ENCODE peak calls at places on chromosomes 16 and 17, in six cellular contexts. One of them, this sample, is unnamed.

GRCh38 chr17:10197721-10198508 is 491 bp downstream of the GAS7 start:
- DNase-seq in suprapubic skin: no peak
- DNase-seq in endothelial cell of umbilical vein: no peak
- DNase-seq in stomach: no peak
- DNase-seq in transverse colon: no peak
- DNase-seq in upper lobe of left lung: no peak
- DNase-seq in this sample: no peak

GRCh38 chr17:53629188-53629587 is 193.5 kb upstream of the KIF2B start:
- DNase-seq in suprapubic skin: no peak
- DNase-seq in endothelial cell of umbilical vein: no peak
- DNase-seq in stomach: no peak
- DNase-seq in transverse colon: no peak
- DNase-seq in upper lobe of left lung: no peak
- DNase-seq in this sample: no peak

GRCh38 chr16:56852968-56853367 is 12.0 kb upstream of the SLC12A3 start:
- DNase-seq in suprapubic skin: no peak
- DNase-seq in endothelial cell of umbilical vein: no peak
- DNase-seq in stomach: no peak
- DNase-seq in transverse colon: no peak
- DNase-seq in upper lobe of left lung: no peak
- DNase-seq in this sample: no peak

GRCh38 chr17:49703557-49704277 is 4.0 kb downstream of the SLC35B1 start:
- DNase-seq in suprapubic skin: no peak
- DNase-seq in endothelial cell of umbilical vein: peak; percentile 51
- DNase-seq in stomach: no peak
- DNase-seq in transverse colon: peak; percentile 16
- DNase-seq in upper lobe of left lung: peak; percentile 70
- DNase-seq in this sample: no peak

GRCh38 chr17:39756376-39757079 is 18.8 kb downstream of the GRB7 start:
- DNase-seq in suprapubic skin: no peak
- DNase-seq in endothelial cell of umbilical vein: no peak
- DNase-seq in stomach: no peak
- DNase-seq in transverse colon: no peak
- DNase-seq in upper lobe of left lung: peak; percentile 15
- DNase-seq in this sample: no peak

GRCh38 chr16:25311039-25311438 is 53.4 kb upstream of the ZKSCAN2 start:
- DNase-seq in suprapubic skin: no peak
- DNase-seq in endothelial cell of umbilical vein: no peak
- DNase-seq in stomach: no peak
- DNase-seq in transverse colon: no peak
- DNase-seq in upper lobe of left lung: no peak
- DNase-seq in this sample: no peak

GRCh38 chr16:68642436-68643064 is 2.6 kb upstream of the CDH3 start:
- DNase-seq in suprapubic skin: no peak
- DNase-seq in endothelial cell of umbilical vein: peak; percentile 12
- DNase-seq in stomach: no peak
- DNase-seq in transverse colon: no peak
- DNase-seq in upper lobe of left lung: peak; percentile 49
- DNase-seq in this sample: no peak

GRCh38 chr16:87391324-87391949 is 699 bp upstream of the MAP1LC3B start:
- DNase-seq in suprapubic skin: peak; percentile 88
- DNase-seq in endothelial cell of umbilical vein: no peak
- DNase-seq in stomach: peak; percentile 58
- DNase-seq in transverse colon: peak; percentile 65
- DNase-seq in upper lobe of left lung: peak; percentile 75
- DNase-seq in this sample: no peak

GRCh38 chr16:29805232-29806095 is 865 bp upstream of the MAZ start:
- DNase-seq in suprapubic skin: peak; percentile 99
- DNase-seq in endothelial cell of umbilical vein: peak; percentile 97
- DNase-seq in stomach: peak; percentile 98
- DNase-seq in transverse colon: peak; percentile 98
- DNase-seq in upper lobe of left lung: peak; percentile 98
- DNase-seq in this sample: peak; percentile 98

GRCh38 chr17:29176500-29177351 is 3.5 kb downstream of the MYO18A start:
- DNase-seq in suprapubic skin: no peak
- DNase-seq in endothelial cell of umbilical vein: peak; percentile 45
- DNase-seq in stomach: peak; percentile 92
- DNase-seq in transverse colon: peak; percentile 82
- DNase-seq in upper lobe of left lung: peak; percentile 81
- DNase-seq in this sample: no peak

GRCh38 chr16:78576941-78577340 is 477.5 kb downstream of the WWOX start:
- DNase-seq in suprapubic skin: no peak
- DNase-seq in endothelial cell of umbilical vein: no peak
- DNase-seq in stomach: no peak
- DNase-seq in transverse colon: no peak
- DNase-seq in upper lobe of left lung: no peak
- DNase-seq in this sample: no peak

GRCh38 chr16:20331635-20332034 is 4.3 kb upstream of the GP2 start:
- DNase-seq in suprapubic skin: no peak
- DNase-seq in endothelial cell of umbilical vein: no peak
- DNase-seq in stomach: no peak
- DNase-seq in transverse colon: no peak
- DNase-seq in upper lobe of left lung: no peak
- DNase-seq in this sample: no peak

GRCh38 chr17:2337811-2338657 is 733 bp downstream of the SGSM2 start:
- DNase-seq in suprapubic skin: no peak
- DNase-seq in endothelial cell of umbilical vein: peak; percentile 73
- DNase-seq in stomach: peak; percentile 79
- DNase-seq in transverse colon: peak; percentile 76
- DNase-seq in upper lobe of left lung: peak; percentile 78
- DNase-seq in this sample: peak; percentile 58

GRCh38 chr17:19812407-19812806 is 55.3 kb downstream of the ULK2 start:
- DNase-seq in suprapubic skin: no peak
- DNase-seq in endothelial cell of umbilical vein: peak; percentile 38
- DNase-seq in stomach: no peak
- DNase-seq in transverse colon: no peak
- DNase-seq in upper lobe of left lung: no peak
- DNase-seq in this sample: no peak

GRCh38 chr17:72438783-72439182 is 318.0 kb downstream of the SOX9 start:
- DNase-seq in suprapubic skin: no peak
- DNase-seq in endothelial cell of umbilical vein: no peak
- DNase-seq in stomach: no peak
- DNase-seq in transverse colon: no peak
- DNase-seq in upper lobe of left lung: no peak
- DNase-seq in this sample: no peak

GRCh38 chr17:38731526-38732294 is 1.6 kb downstream of the CISD3 start:
- DNase-seq in suprapubic skin: no peak
- DNase-seq in endothelial cell of umbilical vein: no peak
- DNase-seq in stomach: no peak
- DNase-seq in transverse colon: peak; percentile 58
- DNase-seq in upper lobe of left lung: no peak
- DNase-seq in this sample: no peak

DNA sequence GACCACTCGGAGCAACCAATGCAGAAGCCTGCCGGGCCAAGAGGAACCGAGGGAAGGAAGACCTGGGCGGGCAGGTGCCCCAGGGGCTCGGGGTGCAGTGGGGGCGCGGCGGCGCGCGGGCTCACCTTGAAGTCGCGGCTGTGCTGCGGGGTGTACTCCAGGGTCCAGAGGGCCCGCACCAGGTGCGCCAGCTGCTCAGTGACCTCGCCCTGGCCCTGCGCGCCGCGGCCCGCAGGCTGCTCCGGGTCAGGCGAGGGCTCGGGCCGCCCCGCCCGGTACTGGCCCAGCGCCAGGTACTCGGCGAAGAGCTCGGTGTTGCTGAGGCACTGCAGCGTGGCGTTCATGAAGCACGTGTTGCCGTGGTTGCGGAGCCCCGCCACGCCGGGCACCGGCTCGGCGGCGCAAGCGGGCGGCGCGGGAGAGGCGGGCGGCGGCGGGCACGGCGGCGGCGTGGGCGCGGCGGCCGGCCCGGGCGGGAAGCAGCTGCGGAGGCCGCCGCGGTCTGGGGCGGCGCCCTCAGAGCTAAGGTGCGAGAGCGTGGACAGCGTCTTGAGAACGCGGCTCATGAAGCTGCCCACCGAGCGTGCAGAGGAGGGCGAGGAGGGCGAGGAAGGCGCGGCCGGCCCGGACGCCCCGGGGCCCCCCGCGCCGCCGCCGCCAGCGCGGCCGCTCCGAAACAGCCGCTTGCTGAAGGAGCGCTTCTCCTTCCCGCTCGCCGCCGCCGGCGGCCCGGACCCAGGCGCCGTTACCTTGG is 562 bp downstream of the USP31 start:
- DNase-seq in suprapubic skin: peak; percentile 78
- DNase-seq in endothelial cell of umbilical vein: peak; percentile 63
- DNase-seq in stomach: peak; percentile 76
- DNase-seq in transverse colon: peak; percentile 83
- DNase-seq in upper lobe of left lung: peak; percentile 78
- DNase-seq in this sample: peak; percentile 71
- TF ChIP-seq POLR2A in suprapubic skin: no peak
- TF ChIP-seq POLR2A in endothelial cell of umbilical vein: peak; percentile 11
- TF ChIP-seq POLR2A in stomach: no peak
- TF ChIP-seq POLR2A in transverse colon: no peak
- TF ChIP-seq POLR2A in upper lobe of left lung: no peak
- TF ChIP-seq POLR2A in this sample: no peak

GRCh38 chr16:89639385-89639784 is 18.1 kb downstream of the CHMP1A start:
- DNase-seq in suprapubic skin: no peak
- DNase-seq in endothelial cell of umbilical vein: no peak
- DNase-seq in stomach: no peak
- DNase-seq in transverse colon: no peak
- DNase-seq in upper lobe of left lung: no peak
- DNase-seq in this sample: no peak
- TF ChIP-seq CTCF in suprapubic skin: no peak
- TF ChIP-seq CTCF in endothelial cell of umbilical vein: no peak
- TF ChIP-seq CTCF in stomach: no peak
- TF ChIP-seq CTCF in transverse colon: no peak
- TF ChIP-seq CTCF in upper lobe of left lung: no peak
- TF ChIP-seq CTCF in this sample: no peak

DNA sequence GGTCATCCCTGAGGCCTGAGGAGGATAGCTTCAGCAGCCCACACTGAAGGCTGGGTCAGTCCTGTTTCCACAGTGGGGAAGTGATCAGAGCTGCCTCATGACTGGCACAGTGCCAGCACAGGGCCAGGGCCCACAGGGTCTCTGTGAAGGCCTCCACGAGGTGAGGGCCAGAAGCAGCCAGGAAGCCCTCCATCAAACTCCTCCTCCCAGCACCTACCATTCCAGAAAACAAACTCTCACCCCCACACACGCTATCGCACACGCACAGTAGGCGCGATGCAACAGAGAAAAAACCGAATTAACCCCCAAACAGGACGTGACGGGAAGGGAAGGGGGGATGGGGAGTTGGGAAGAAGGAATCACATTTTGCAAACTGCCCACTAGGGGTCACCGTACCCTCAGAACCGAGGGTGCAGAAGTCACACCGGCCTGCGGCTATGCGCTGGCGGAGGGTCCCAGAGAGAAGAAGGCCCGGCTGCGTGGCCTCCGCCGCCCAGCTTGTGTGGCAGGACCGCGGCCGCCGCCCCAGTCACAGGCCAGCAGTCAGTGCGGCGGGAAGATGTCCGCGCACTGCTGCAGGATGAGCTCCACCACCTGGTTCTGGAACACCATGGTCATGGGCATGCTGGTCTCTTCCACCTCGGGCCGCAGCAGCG is 37.6 kb downstream of the ARHGAP27 start:
- DNase-seq in suprapubic skin: peak; percentile 86
- DNase-seq in endothelial cell of umbilical vein: peak; percentile 78
- DNase-seq in stomach: peak; percentile 63
- DNase-seq in transverse colon: peak; percentile 65
- DNase-seq in upper lobe of left lung: no peak
- DNase-seq in this sample: no peak
- TF ChIP-seq POLR2AphosphoS5 in suprapubic skin: no peak
- TF ChIP-seq POLR2AphosphoS5 in endothelial cell of umbilical vein: no peak
- TF ChIP-seq POLR2AphosphoS5 in stomach: peak; percentile 13
- TF ChIP-seq POLR2AphosphoS5 in transverse colon: no peak
- TF ChIP-seq POLR2AphosphoS5 in upper lobe of left lung: peak; percentile 22
- TF ChIP-seq POLR2AphosphoS5 in this sample: no peak

GRCh38 chr17:79784353-79785016 is 6.5 kb downstream of the CBX2 start:
- DNase-seq in suprapubic skin: no peak
- DNase-seq in endothelial cell of umbilical vein: no peak
- DNase-seq in stomach: no peak
- DNase-seq in transverse colon: no peak
- DNase-seq in upper lobe of left lung: no peak
- DNase-seq in this sample: no peak
- TF ChIP-seq POLR2A in suprapubic skin: no peak
- TF ChIP-seq POLR2A in endothelial cell of umbilical vein: no peak
- TF ChIP-seq POLR2A in stomach: no peak
- TF ChIP-seq POLR2A in transverse colon: no peak
- TF ChIP-seq POLR2A in upper lobe of left lung: no peak
- TF ChIP-seq POLR2A in this sample: no peak

DNA sequence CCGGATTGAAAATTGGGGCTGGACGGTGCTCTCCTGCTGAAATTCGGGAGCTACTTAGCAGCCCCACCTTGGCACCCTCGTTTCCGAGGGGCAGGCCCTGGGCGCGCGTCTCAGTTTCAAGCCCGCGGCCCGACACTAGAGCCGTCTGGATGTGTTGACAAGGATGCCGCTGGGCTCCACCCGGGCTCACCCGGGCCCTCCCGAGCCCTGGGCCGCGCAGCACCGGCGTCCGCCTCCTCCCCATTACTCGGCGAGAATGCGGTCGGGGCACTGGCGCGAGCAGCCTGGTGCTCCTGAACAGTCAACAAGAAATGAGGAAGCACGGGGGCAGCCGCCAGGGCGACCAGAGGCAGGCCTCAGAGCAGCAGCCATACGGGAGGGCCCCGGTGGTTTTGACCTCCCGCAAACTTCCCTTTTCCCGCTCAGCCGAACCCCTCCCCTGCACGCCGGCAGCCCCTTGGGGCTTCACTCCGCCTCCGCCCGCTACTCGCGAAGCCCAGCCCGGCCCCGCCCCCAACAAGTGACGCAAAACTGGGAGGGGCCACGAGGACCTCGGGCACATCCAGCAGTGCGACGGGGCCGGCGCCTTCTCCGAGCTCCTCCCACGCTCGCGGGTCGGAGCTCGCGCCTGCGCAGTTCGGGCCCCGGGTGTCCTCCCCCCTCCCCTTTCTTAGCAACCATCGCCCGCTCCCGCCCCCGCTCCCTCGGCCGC is 447 bp upstream of the SEC14L1 start:
- DNase-seq in suprapubic skin: peak; percentile 100
- DNase-seq in endothelial cell of umbilical vein: peak; percentile 99
- DNase-seq in stomach: peak; percentile 100
- DNase-seq in transverse colon: peak; percentile 100
- DNase-seq in upper lobe of left lung: peak; percentile 100
- DNase-seq in this sample: peak; percentile 99
- TF ChIP-seq CTCF in suprapubic skin: no peak
- TF ChIP-seq CTCF in endothelial cell of umbilical vein: no peak
- TF ChIP-seq CTCF in stomach: no peak
- TF ChIP-seq CTCF in transverse colon: no peak
- TF ChIP-seq CTCF in upper lobe of left lung: no peak
- TF ChIP-seq CTCF in this sample: peak; percentile 14

GRCh38 chr17:64259436-64259835 is 3.6 kb downstream of the TEX2 start:
- DNase-seq in suprapubic skin: no peak
- DNase-seq in endothelial cell of umbilical vein: no peak
- DNase-seq in stomach: no peak
- DNase-seq in transverse colon: no peak
- DNase-seq in upper lobe of left lung: no peak
- DNase-seq in this sample: no peak
- TF ChIP-seq POLR2AphosphoS5 in suprapubic skin: no peak
- TF ChIP-seq POLR2AphosphoS5 in endothelial cell of umbilical vein: no peak
- TF ChIP-seq POLR2AphosphoS5 in stomach: no peak
- TF ChIP-seq POLR2AphosphoS5 in transverse colon: no peak
- TF ChIP-seq POLR2AphosphoS5 in upper lobe of left lung: no peak
- TF ChIP-seq POLR2AphosphoS5 in this sample: no peak